ENCODE peak calls at places on chromosomes 1 and 21, in nine cellular contexts. O, D, X, W, M, J, S, Q and U are unnamed samples.

GRCh38 chr1:169694304-169694703 is 17.1 kb downstream of the SELL start:
- DNase-seq in J (no peak), O (peak; percentile 78), S (peak; percentile 56), D (no peak), X (no peak), W (no peak), Q (no peak), M (no peak), U (peak; percentile 76)

GRCh38 chr1:41810446-41810845 is 108.3 kb downstream of the HIVEP3 start:
- DNase-seq in X (no peak), D (no peak), J (peak; percentile 88), O (peak; percentile 31), S (peak; percentile 46), Q (no peak), M (no peak), W (peak; percentile 61), U (peak; percentile 46)

GRCh38 chr1:159847231-159847630 is 15.2 kb downstream of the VSIG8 start:
- DNase-seq in D (no peak), Q (no peak), M (no peak), S (no peak), J (no peak), O (no peak), W (no peak), X (no peak), U (no peak)

GRCh38 chr1:35644204-35644603 is 2.9 kb upstream of the PSMB2 start:
- DNase-seq in M (no peak), D (no peak), O (no peak), S (no peak), W (no peak), J (no peak), X (no peak), Q (no peak), U (no peak)

GRCh38 chr1:234707641-234708040 is 97.7 kb upstream of the IRF2BP2 start:
- DNase-seq in M (no peak), X (no peak), O (no peak), J (no peak), Q (no peak), W (no peak), D (no peak), S (no peak), U (no peak)

GRCh38 chr1:209375681-209376360 is 207.7 kb upstream of the CAMK1G start:
- DNase-seq in W (no peak), S (no peak), X (no peak), Q (no peak), D (no peak), M (no peak), J (no peak), O (no peak), U (no peak)

GRCh38 chr1:60877376-60877775 is 205.0 kb upstream of the NFIA start:
- DNase-seq in S (no peak), W (no peak), X (no peak), Q (no peak), M (no peak), D (no peak), O (no peak), J (no peak), U (no peak)

GRCh38 chr1:59005491-59006308 is 221.9 kb upstream of the JUN start:
- DNase-seq in X (no peak), Q (no peak), W (peak; percentile 4), S (no peak), D (no peak), O (no peak), J (no peak), M (no peak), U (no peak)

GRCh38 chr1:5934058-5934884 is 58.0 kb downstream of the NPHP4 start:
- DNase-seq in Q (no peak), J (no peak), M (no peak), O (no peak), S (no peak), X (no peak), W (peak; percentile 21), D (peak; percentile 6), U (no peak)

GRCh38 chr1:71834570-71835441 is 447.5 kb downstream of the NEGR1 start:
- DNase-seq in J (no peak), O (no peak), X (no peak), S (no peak), Q (no peak), W (no peak), M (no peak), D (peak; percentile 16), U (no peak)

GRCh38 chr1:32187850-32188249 is 8.4 kb downstream of the TXLNA start:
- DNase-seq in Q (no peak), J (no peak), O (no peak), S (no peak), X (no peak), M (no peak), W (no peak), D (no peak), U (no peak)

GRCh38 chr21:46477765-46478164 is 19.1 kb downstream of the DIP2A start:
- DNase-seq in W (no peak), J (no peak), X (no peak), O (no peak), S (no peak), D (no peak), M (no peak), Q (no peak), U (no peak)

GRCh38 chr1:212002536-212002935 is 32.8 kb downstream of the INTS7 start:
- DNase-seq in O (no peak), W (no peak), X (no peak), D (no peak), M (no peak), Q (no peak), S (no peak), J (no peak), U (no peak)
- H3K27ac ChIP-seq in O (no peak overlapping the region), W (no peak overlapping the region), X (no peak overlapping the region), D (no peak overlapping the region), M (no peak overlapping the region), Q (no peak overlapping the region), S (no peak overlapping the region), J (no peak overlapping the region), U (no peak overlapping the region)

DNA sequence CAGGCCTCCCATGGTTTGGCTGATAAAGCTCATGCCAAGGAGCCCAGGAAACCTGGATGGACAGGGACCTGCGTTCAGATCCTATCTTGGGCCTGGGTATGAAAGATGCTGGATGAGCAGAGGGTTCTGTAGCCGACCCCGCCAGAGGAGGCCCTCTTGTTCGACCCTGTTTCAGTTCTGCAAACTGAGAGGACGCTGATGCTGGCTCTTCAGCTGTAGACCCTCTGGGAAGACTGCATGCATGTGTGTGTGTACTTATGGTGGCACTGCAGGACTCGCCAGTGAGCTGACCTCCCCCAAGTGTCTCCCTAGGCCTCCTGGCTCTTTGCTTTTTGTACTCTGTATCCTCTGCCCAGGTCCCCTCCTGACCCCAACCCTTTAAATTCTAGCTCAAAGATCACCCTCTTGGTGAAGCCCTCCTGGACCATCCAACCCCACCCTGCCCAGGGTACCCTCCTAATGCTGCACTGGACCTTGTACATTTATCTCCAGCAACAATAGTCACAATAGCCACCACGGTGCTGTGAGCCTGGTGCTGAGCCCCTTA is 1.6 kb downstream of the EPS8L3 start:
- DNase-seq in W (no peak), J (no peak), M (no peak), X (peak; percentile 29), O (no peak), D (peak; percentile 15), S (peak; percentile 7), Q (no peak), U (no peak)
- H3K27ac ChIP-seq in W (no peak overlapping the region), J (no peak overlapping the region), M (no peak overlapping the region), X (no peak overlapping the region), O (no peak overlapping the region), D (no peak overlapping the region), S (no peak overlapping the region), Q (no peak overlapping the region), U (no peak overlapping the region)

GRCh38 chr1:212450331-212450881 is 17.7 kb downstream of the NENF start:
- DNase-seq in O (no peak), D (no peak), M (no peak), W (no peak), J (peak; percentile 69), Q (no peak), S (peak; percentile 67), X (peak; percentile 44), U (no peak)

GRCh38 chr1:212451416-212452322 is 18.9 kb downstream of the NENF start:
- DNase-seq in Q (no peak), W (no peak), M (no peak), O (no peak), J (no peak), S (no peak), X (no peak), D (no peak), U (no peak)

GRCh38 chr1:212454741-212455140 is 22.0 kb downstream of the NENF start:
- DNase-seq in Q (no peak), D (no peak), X (peak; percentile 47), O (no peak), W (no peak), S (no peak), J (no peak), M (no peak), U (no peak)

GRCh38 chr1:212453156-212453857 is 20.6 kb downstream of the NENF start:
- DNase-seq in O (no peak), W (no peak), M (no peak), S (no peak), X (peak; percentile 22), J (no peak), D (no peak), Q (no peak), U (no peak)

GRCh38 chr1:212452323-212453155 is 19.8 kb downstream of the NENF start:
- DNase-seq in M (peak; percentile 73), D (peak; percentile 74), X (peak; percentile 71), W (no peak), Q (no peak), O (no peak), J (no peak), S (no peak), U (no peak)
- H3K27ac ChIP-seq in M (peak overlapping the region; percentile 88), D (no peak overlapping the region), X (peak overlapping the region; percentile 65), W (no peak overlapping the region), Q (peak overlapping the region; percentile 34), O (no peak overlapping the region), J (no peak overlapping the region), S (no peak overlapping the region), U (no peak overlapping the region)

GRCh38 chr1:30888391-30888790 is 20.2 kb downstream of the SDC3 start:
- DNase-seq in D (peak; percentile 63), J (no peak), X (peak; percentile 74), O (no peak), S (no peak), Q (no peak), M (peak; percentile 63), W (no peak), U (no peak)

GRCh38 chr1:30890502-30891222 is 17.9 kb downstream of the SDC3 start:
- DNase-seq in J (no peak), S (no peak), M (no peak), O (no peak), X (no peak), W (no peak), D (no peak), Q (no peak), U (no peak)

GRCh38 chr1:30888975-30889374 is 19.6 kb downstream of the SDC3 start:
- DNase-seq in M (no peak), X (no peak), O (no peak), W (no peak), S (no peak), D (no peak), J (no peak), Q (no peak), U (no peak)

GRCh38 chr1:30891223-30891552 is 17.4 kb downstream of the SDC3 start:
- DNase-seq in Q (no peak), M (no peak), J (no peak), D (no peak), X (no peak), S (no peak), W (no peak), O (no peak), U (no peak)

DNA sequence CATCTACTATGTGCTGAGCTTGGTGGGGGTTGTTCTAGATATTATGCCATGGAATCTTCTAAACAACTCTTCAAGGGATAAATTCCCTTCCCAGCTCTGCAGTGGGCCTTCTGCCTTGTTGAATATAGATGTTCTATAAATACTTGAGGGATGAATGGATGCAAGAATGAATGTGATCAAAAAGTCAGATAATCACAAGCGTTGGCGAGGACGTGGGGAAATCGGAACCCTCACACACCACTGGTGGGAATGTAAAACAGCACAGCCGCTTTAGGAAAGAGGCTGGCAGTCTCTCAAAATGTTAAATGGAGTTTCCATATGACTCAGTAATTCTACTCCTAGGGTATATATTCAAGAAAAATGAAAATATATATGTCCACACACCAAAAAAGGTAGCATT is 19.1 kb downstream of the SDC3 start:
- DNase-seq in S (no peak), X (no peak), W (no peak), M (no peak), J (no peak), D (no peak), O (no peak), Q (no peak), U (no peak)
- H3K27ac ChIP-seq in S (no peak overlapping the region), X (no peak overlapping the region), W (no peak overlapping the region), M (peak overlapping the region; percentile 91), J (no peak overlapping the region), D (no peak overlapping the region), O (no peak overlapping the region), Q (peak overlapping the region; percentile 67), U (no peak overlapping the region)